ENCODE peak calls at places on chromosome 14, in six cellular contexts. I is cardiac muscle cell, B is HepG2, U is right atrium auricular region, S is neural progenitor cell, O is psoas muscle. Z is an unnamed sample.

GRCh38 chr14:52706286-52706685 is 714 bp upstream of the PSMC6 start:
- DNase-seq in U (no peak), S (no peak), B (no peak), O (no peak), I (peak; percentile 25), Z (peak; percentile 48)

GRCh38 chr14:36655963-36656768 is 5.5 kb upstream of the PAX9 start:
- DNase-seq in I (no peak), O (no peak), B (peak; percentile 52), U (no peak), S (peak; percentile 90), Z (peak; percentile 34)

GRCh38 chr14:28102814-28103213 is 663.8 kb upstream of the FOXG1 start:
- DNase-seq in U (no peak), B (no peak), O (no peak), S (no peak), I (no peak), Z (peak; percentile 45)

GRCh38 chr14:105294142-105294597 is 6.6 kb downstream of the BRF1 start:
- DNase-seq in U (peak; percentile 76), O (no peak), S (peak; percentile 16), B (no peak), I (peak; percentile 47), Z (no peak)

GRCh38 chr14:69763761-69764510 is 3.0 kb upstream of the SRSF5 start:
- DNase-seq in I (no peak), O (no peak), U (no peak), S (no peak), B (no peak), Z (peak; percentile 21)

GRCh38 chr14:100098171-100098570 is 32.9 kb downstream of the EVL start:
- DNase-seq in O (no peak), I (no peak), B (no peak), S (no peak), U (no peak), Z (no peak)

GRCh38 chr14:53990978-53991377 is 34.4 kb upstream of the BMP4 start:
- DNase-seq in I (no peak), U (no peak), O (no peak), B (no peak), S (no peak), Z (no peak)

GRCh38 chr14:100688598-100689499 is 37.8 kb upstream of the DLK1 start:
- DNase-seq in S (no peak), B (no peak), O (no peak), I (peak; percentile 65), U (no peak), Z (peak; percentile 73)

GRCh38 chr14:105430042-105430441 is 10.4 kb downstream of the MTA1 start:
- DNase-seq in I (no peak), B (no peak), O (no peak), S (no peak), U (no peak), Z (no peak)

GRCh38 chr14:98174031-98174430 is 1098.0 kb downstream of the BCL11B start:
- DNase-seq in I (no peak), B (no peak), S (no peak), U (no peak), O (no peak), Z (no peak)

GRCh38 chr14:32468955-32469354 is 139.9 kb downstream of the AKAP6 start:
- DNase-seq in U (no peak), O (no peak), I (peak; percentile 86), B (peak; percentile 28), S (no peak), Z (peak; percentile 91)

GRCh38 chr14:91108941-91109611 is 4.8 kb upstream of the DGLUCY start:
- DNase-seq in U (peak; percentile 60), S (no peak), O (peak; percentile 67), B (no peak), I (no peak), Z (no peak)

GRCh38 chr14:81946808-81947798 is 413.4 kb upstream of the SEL1L start:
- DNase-seq in S (peak; percentile 47), B (no peak), O (no peak), U (no peak), I (peak; percentile 87), Z (peak; percentile 58)

GRCh38 chr14:32121948-32122347 is 44.8 kb downstream of the ARHGAP5 start:
- DNase-seq in U (no peak), I (no peak), O (no peak), S (no peak), B (no peak), Z (no peak)

GRCh38 chr14:64683264-64683663 is 21.0 kb upstream of the PLEKHG3 start:
- DNase-seq in U (no peak), B (peak; percentile 25), I (no peak), O (no peak), S (peak; percentile 34), Z (no peak)

GRCh38 chr14:94180655-94181271 is 6.6 kb downstream of the PPP4R4 start:
- DNase-seq in I (peak; percentile 57), B (peak; percentile 67), O (no peak), U (no peak), S (peak; percentile 42), Z (peak; percentile 50)

GRCh38 chr14:38971258-38971921 is 131.6 kb downstream of the SEC23A start:
- DNase-seq in I (no peak), B (no peak), U (no peak), S (no peak), O (no peak), Z (no peak)

GRCh38 chr14:68506645-68507405 is 286.0 kb downstream of the ZFP36L1 start:
- DNase-seq in S (no peak), O (no peak), B (no peak), U (no peak), I (no peak), Z (peak; percentile 74)

GRCh38 chr14:31950760-31951637 is 126.1 kb upstream of the ARHGAP5 start:
- DNase-seq in S (peak; percentile 69), U (peak; percentile 71), O (peak; percentile 65), B (no peak), I (peak; percentile 70), Z (peak; percentile 73)

GRCh38 chr14:98189521-98189920 is 1082.5 kb downstream of the BCL11B start:
- DNase-seq in U (no peak), S (no peak), O (no peak), B (no peak), I (no peak), Z (no peak)

GRCh38 chr14:104561124-104561531 is 18.4 kb upstream of the C14orf180 start:
- DNase-seq in S (no peak), B (no peak), O (peak; percentile 39), U (no peak), I (no peak), Z (no peak)

GRCh38 chr14:106228541-106229158 is 702.3 kb downstream of the TMEM121 start:
- DNase-seq in S (no peak), B (no peak), U (no peak), O (no peak), I (no peak), Z (no peak)

GRCh38 chr14:36097356-36097755 is 79.2 kb downstream of the PTCSC3 start:
- DNase-seq in O (no peak), U (no peak), S (no peak), I (no peak), B (no peak), Z (peak; percentile 50)

GRCh38 chr14:69812725-69813124 is 15.7 kb upstream of the SLC10A1 start:
- DNase-seq in S (peak; percentile 27), O (no peak), I (peak; percentile 3), U (no peak), B (peak; percentile 43), Z (no peak)

GRCh38 chr14:35051796-35052195 is 5.7 kb downstream of the FAM177A1 start:
- DNase-seq in B (peak; percentile 89), O (no peak), S (no peak), U (no peak), I (peak; percentile 48), Z (no peak)

GRCh38 chr14:73502017-73502619 is 11.4 kb downstream of the RIOX1 start:
- DNase-seq in B (no peak), S (no peak), I (peak; percentile 44), O (no peak), U (no peak), Z (no peak)

GRCh38 chr14:88950069-88950468 is 125.6 kb downstream of the TTC8 start:
- DNase-seq in O (no peak), S (peak; percentile 27), B (no peak), U (no peak), I (no peak), Z (no peak)
- TF ChIP-seq CTCF in O (no peak), S (no peak), B (no peak), U (no peak), I (no peak), Z (no peak)

GRCh38 chr14:55180434-55180833 is 11.0 kb downstream of the DLGAP5 start:
- DNase-seq in B (no peak), U (no peak), O (no peak), S (no peak), I (no peak), Z (no peak)
- H3K36me3 ChIP-seq in B (peaks cover 56% of the 10 kb centered on the region), U (no peaks in the 10 kb centered on the region), O (no peaks in the 10 kb centered on the region), S (peaks cover 65% of the 10 kb centered on the region), I (peaks cover 6% of the 10 kb centered on the region), Z (no peaks in the 10 kb centered on the region)

DNA sequence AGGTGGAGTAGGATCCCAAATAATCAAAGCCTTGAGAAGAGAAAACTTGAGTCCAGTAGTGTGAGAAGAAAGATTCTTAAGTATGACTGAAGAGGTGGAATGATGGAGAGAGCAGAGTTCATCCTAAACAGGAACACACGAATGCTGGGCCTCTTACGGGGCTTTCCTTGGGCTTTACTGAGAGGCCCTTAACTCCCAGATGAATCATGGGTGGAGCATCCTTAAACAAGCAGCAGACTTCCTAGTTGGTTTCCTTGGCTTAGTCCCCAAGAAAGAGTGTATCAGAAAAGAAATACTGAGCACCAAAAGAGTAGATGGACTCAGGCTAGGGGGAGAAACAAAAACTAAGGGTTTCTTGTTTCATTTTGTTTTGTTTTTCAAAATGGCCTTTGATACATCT is 132.5 kb downstream of the GPR135 start:
- DNase-seq in O (no peak), S (no peak), B (no peak), U (no peak), I (peak; percentile 76), Z (peak; percentile 74)
- H3K4me3 ChIP-seq in O (no peak overlapping the region), S (no peak overlapping the region), B (no peak overlapping the region), U (no peak overlapping the region), I (no peak overlapping the region), Z (no peak overlapping the region)

GRCh38 chr14:25033358-25033757 is 16.6 kb downstream of the STXBP6 start:
- DNase-seq in B (no peak), S (no peak), O (no peak), U (no peak), I (no peak), Z (no peak)

GRCh38 chr14:25026476-25027137 is 23.3 kb downstream of the STXBP6 start:
- DNase-seq in I (no peak), B (no peak), S (no peak), U (no peak), O (no peak), Z (no peak)

GRCh38 chr14:25034803-25035681 is 14.9 kb downstream of the STXBP6 start:
- DNase-seq in B (peak; percentile 99), I (no peak), U (no peak), S (no peak), O (no peak), Z (no peak)

GRCh38 chr14:25037032-25037431 is 12.9 kb downstream of the STXBP6 start:
- DNase-seq in B (no peak), S (no peak), U (no peak), I (no peak), O (no peak), Z (no peak)

DNA sequence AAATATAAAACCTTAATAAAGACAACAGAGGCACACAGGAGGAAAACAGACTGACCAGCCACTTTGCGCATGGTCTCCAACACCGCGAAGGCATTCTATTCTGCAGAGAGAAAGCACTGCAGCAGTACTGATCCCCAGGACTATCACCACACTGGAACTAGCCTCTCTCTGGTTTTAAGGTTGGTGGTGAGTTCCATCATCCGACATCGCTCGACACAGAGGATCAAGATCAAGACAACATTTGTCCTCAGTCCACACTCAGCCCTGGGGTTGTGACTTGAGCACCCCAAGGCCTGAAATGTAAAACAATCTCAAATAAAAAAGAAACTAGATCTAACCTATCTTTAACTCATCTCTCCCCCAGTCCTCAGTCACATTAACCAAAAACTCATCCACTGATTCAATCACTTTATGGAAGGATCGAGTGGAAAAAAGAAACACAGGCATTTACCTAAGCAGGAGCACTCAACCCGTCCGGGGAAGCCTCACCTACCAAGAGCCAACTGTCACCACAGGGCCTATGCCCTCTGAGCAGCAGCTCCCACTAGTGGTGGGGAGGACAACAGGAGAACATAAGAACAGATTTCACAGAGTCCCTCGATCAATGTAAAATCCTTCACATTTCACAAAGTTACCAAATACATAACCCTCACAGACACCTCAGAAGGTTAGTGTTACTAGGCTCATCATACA is 17.7 kb downstream of the STXBP6 start:
- DNase-seq in B (peak; percentile 84), U (no peak), I (no peak), S (no peak), O (no peak), Z (no peak)
- TF ChIP-seq CTCF in B (peak; percentile 94), U (no peak), I (peak; percentile 23), S (peak; percentile 23), O (no peak), Z (no peak)